ENCODE peak calls at places on chromosomes 2 and 18, in five cellular contexts. U is epithelial cell of proximal tubule, H is A549, N is mucosa of descending colon, B is PC-9. E is an unnamed sample.

GRCh38 chr2:75153221-75153620 is 46.1 kb downstream of the TACR1 start:
- DNase-seq in U (no peak), N (no peak), H (no peak), B (no peak), E (no peak)

GRCh38 chr18:7517852-7518251 is 49.3 kb upstream of the PTPRM start:
- DNase-seq in N (no peak), H (no peak), B (no peak), U (no peak), E (no peak)

GRCh38 chr18:51569153-51569552 is 371.7 kb upstream of the MEX3C start:
- DNase-seq in B (no peak), H (no peak), N (no peak), U (no peak), E (no peak)

GRCh38 chr2:202736826-202737225 is 102.1 kb downstream of the FAM117B start:
- DNase-seq in N (no peak), B (no peak), U (no peak), H (no peak), E (no peak)

GRCh38 chr2:188693111-188693510 is 281.1 kb upstream of the COL3A1 start:
- DNase-seq in H (no peak), N (peak), U (no peak), B (peak), E (no peak)

GRCh38 chr2:157250836-157251235 is 6.7 kb upstream of the GALNT5 start:
- DNase-seq in H (no peak), N (no peak), B (no peak), U (no peak), E (no peak)

GRCh38 chr2:204664708-204665121 is 119.4 kb downstream of the PARD3B start:
- DNase-seq in N (no peak), U (peak), H (peak), B (no peak), E (peak)

GRCh38 chr18:7871560-7872456 is 304.7 kb downstream of the PTPRM start:
- DNase-seq in B (peak), N (no peak), H (peak), U (no peak), E (no peak)

GRCh38 chr18:47917923-47918610 is 12.4 kb downstream of the SMAD2 start:
- DNase-seq in N (no peak), U (no peak), B (no peak), H (no peak), E (no peak)

GRCh38 chr2:26165403-26165802 is 7.5 kb upstream of the GAREM2 start:
- DNase-seq in H (no peak), B (no peak), U (no peak), N (no peak), E (no peak)

GRCh38 chr2:221896505-221897151 is 324.5 kb upstream of the EPHA4 start:
- DNase-seq in U (peak), N (no peak), H (no peak), B (no peak), E (peak)

GRCh38 chr2:128282976-128283810 is 35.5 kb downstream of the HS6ST1 start:
- DNase-seq in B (no peak), U (no peak), N (peak), H (no peak), E (no peak)

GRCh38 chr18:49698596-49699025 is 114.7 kb downstream of the ACAA2 start:
- DNase-seq in U (no peak), B (no peak), H (no peak), N (no peak), E (no peak)

DNA sequence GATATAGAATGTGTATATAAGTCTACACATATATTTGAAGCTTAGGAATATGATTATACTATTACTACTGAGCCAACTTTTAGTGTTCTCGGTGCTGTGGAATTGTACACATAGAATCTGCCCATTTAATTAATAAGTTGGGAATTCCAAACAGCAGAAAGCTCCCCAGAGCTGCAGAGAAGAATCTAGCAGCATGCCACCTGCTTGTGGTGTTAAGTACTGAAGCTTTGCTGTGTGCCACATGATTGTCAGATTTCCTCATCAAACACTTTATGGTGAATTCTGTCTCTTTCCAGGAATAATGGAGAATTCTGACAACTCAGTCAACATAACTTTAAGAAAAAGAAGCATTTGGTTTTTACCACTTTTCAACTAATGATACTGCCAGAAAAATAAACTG is 117.8 kb downstream of the WDSUB1 start:
- DNase-seq in N (no peak), H (peak), U (no peak), B (no peak), E (no peak)
- TF ChIP-seq CTCF in N (no peak), H (no peak), U (peak), B (no peak), E (peak)

DNA sequence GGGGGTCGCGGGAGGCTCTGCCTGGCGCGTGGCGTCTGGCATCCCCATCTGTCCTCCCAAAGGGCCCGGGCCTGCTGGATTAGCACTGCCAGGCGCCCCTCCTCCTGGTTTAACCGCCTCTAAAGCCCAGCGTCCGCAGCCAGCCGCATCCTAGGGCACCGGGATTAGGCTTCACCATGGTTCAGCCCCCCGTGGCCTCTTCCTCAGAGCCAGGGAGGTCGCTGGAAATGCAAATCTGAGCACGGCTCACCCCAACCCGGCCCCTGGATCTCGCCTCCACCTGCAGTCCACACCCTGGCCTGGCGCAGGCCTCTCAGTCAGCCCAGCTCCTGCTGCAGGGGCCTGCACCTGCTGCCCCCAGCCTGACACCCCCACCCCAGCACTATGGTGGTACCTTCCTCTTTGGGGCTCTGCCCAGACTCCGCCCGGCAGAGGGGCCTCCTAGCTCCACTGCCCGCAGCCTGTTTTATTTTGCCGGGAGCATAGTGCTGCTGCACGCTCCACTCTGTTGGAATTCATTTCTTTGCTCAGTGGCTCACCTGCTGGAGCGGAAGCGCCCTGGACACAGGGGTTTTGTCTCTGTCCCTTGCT is 13.2 kb downstream of the PRELID3A start:
- DNase-seq in H (no peak), U (no peak), N (no peak), B (no peak), E (peak)
- H3K4me3 ChIP-seq in H (no peak), U (no peak), N (no peak), B (no peak), E (peak)

DNA sequence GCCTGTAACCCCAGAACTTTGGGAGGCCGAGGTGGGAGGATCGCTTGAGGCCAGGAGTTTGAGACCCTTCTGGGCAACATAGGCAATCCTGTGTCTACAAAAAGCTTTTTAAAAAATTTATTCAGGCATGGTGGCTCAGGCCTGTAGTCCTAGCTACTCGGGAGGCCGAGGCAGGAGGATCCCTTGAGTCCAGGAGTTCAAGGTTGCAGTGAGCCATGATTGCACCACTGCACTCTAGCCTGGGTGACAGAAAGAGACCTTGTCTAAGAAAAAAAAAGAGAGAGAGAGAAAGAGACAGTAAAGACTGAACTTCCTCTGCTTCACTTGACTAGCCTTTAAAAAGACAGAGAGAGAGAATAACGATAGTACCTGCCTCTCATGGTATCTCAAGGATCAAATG is 62.4 kb downstream of the INPP5D start:
- DNase-seq in U (no peak), H (no peak), B (no peak), N (no peak), E (no peak)
- TF ChIP-seq CTCF in U (no peak), H (no peak), B (no peak), N (no peak), E (no peak)

GRCh38 chr2:6846540-6846939 is 19.2 kb downstream of the CMPK2 start:
- DNase-seq in B (no peak), H (no peak), U (no peak), N (no peak), E (no peak)

GRCh38 chr2:6846967-6847695 is 18.6 kb downstream of the CMPK2 start:
- DNase-seq in N (no peak), B (no peak), U (no peak), H (no peak), E (no peak)

GRCh38 chr2:6845312-6845711 is 20.4 kb downstream of the CMPK2 start:
- DNase-seq in U (no peak), N (no peak), B (no peak), H (no peak), E (peak)

GRCh38 chr2:6841537-6842287 is 24.0 kb downstream of the CMPK2 start:
- DNase-seq in H (no peak), N (no peak), U (no peak), B (no peak), E (no peak)

DNA sequence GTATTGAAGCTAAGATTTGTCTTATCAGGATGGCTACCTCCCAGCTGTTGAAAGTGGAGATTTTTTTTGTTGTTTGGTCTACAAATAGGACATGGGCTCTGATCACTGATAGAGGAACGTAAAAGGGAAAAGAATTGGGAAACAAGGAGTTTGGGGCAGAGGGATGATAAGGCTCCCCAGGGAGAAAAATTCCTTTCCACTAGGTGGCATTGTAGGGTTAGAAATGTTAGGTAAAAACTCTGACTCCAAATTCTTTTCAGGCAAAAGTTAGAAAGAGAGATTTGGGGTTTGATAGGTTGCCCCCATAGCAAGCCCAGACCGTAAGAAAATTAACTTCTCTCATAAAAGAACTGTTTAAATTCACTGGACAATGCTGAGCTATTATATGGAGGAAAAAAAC is 19.8 kb downstream of the CMPK2 start:
- DNase-seq in B (no peak), N (no peak), H (no peak), U (no peak), E (no peak)
- H3K4me3 ChIP-seq in B (no peak), N (no peak), H (no peak), U (no peak), E (no peak)

DNA sequence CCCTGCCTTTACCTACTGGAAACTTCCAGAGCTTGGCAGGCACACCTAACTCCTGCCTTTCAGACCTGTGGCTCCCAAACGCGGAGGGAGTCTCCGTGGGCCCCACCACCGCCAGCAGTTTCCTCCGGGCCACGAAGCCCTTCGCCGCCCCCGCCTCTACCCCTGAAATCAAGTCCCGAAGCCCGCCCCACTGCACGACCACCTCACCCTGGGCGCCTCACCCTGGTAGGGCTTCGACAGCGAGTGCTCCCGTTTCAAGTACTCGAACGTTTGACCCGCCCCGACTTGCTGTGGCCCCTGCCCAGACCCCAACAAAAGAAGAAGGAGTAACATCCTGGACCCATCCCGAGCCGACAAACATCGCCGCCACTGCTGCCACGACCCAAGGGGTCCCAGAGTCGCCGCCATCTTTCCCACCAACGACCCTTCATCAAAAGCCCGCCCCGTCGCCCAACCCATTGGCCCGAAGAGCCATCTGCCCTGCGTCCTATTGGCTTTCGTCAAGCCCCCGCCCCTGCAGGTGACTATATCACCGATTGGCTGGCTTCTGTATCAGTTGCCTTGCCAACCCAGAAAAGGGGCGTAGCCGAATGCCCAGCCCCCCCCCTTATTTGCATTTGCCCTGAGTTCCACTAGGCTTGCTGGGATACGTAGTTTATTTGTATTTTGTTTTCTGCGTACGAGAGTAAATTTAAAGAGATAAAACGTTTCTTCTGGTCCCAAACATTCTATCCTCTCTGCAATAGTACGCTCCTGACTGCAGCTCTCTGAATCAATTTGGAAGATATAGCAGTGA is at the start of gene LMAN2L:
- DNase-seq in U (peak), N (peak), H (peak), B (peak), E (peak)
- TF ChIP-seq CTCF in U (peak), N (no peak), H (no peak), B (no peak), E (no peak)

DNA sequence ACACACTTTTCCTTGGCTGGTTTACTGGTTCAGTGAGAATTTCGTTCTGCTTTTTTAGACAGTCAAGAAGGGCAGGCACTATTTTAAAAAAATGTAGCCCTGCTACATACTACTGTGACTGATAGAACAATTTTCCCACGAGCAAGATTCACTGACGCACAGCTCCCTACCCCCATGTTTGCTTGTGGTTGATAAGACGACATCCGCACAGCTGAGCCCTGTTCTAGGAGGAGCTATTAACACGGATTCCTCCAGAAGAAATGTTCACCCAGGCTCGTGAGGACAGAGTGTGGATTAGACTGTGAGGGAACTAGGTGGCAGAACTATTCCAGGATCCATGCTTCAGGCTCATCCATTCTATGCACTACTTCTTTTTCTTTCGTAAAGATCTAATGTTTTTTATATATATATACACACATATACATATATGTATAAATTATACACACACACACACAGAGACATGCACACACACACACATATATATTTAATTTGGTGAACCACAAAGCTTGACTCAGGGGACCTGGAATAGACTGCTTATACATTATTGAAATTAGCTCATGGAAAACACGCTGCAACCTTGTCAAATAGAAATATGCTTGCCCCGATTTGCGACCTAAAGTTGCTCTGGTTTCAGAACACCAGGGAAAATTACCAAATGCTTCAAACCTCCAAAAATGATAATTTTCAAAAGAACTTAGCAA is 370.3 kb downstream of the SOCS6 start:
- DNase-seq in H (no peak), N (no peak), U (no peak), B (no peak), E (no peak)
- H3K4me3 ChIP-seq in H (no peak), N (no peak), U (no peak), B (no peak), E (no peak)

GRCh38 chr2:48727560-48727959 is 28.0 kb downstream of the LHCGR start:
- DNase-seq in H (no peak), B (no peak), N (no peak), U (no peak), E (peak)
- TF ChIP-seq CTCF in H (no peak), B (peak), N (no peak), U (no peak), E (peak)

DNA sequence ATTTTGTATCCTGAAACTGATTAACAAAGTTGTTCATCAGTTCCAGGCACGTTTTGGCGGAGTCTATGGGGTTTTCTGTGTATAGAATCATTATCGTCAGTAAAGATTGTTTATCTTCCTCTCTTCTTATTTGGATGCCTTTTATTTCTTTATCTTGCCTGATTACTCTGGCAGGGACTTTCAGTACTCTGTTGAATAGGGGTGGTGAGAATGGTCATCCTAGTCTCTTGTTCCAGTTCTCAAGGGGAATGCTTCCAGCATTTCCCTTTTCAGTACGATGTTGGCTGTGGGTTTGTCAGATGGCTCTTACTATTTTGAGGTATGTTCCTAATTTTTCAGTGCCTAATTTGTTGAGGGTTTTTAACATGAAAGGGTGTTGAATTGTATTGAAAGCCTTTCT is 14.0 kb upstream of the SPDYA start:
- DNase-seq in B (no peak), H (no peak), U (no peak), N (no peak), E (no peak)
- H3K4me3 ChIP-seq in B (no peak), H (no peak), U (no peak), N (no peak), E (no peak)

GRCh38 chr2:74104839-74105238 is 42.9 kb downstream of the BOLA3 start:
- DNase-seq in B (no peak), H (no peak), N (no peak), U (no peak), E (no peak)
- TF ChIP-seq CTCF in B (peak), H (no peak), N (no peak), U (peak), E (peak)